ENCODE peak calls at places on chromosomes 1 and 21, in nine cellular contexts. R is activated CD4-positive, alpha-beta T cell treated with anti-CD3 and anti-CD28 coated beads, Interleukin-2, amount 10 ng/mL, durations not matched to agents 24 days and 14 days; F is NCI-H510A treated with DMSO at 0.1 percent for 48 hours; I is glutamatergic neuron; T is tibial artery; D is stromal cell of bone marrow; Y is bronchial epithelial cell; N is activated CD8-positive, alpha-beta memory T cell treated with anti-CD3 and anti-CD28 coated beads, Interleukin-2, amount 50 U/mL, for 4 hours; L is CD4-positive, CD25-positive, alpha-beta regulatory T cell. O is an unnamed sample.

GRCh38 chr1:91712981-91713841 is 172.7 kb downstream of the TGFBR3 start:
- DNase-seq in R (peak; percentile 85), F (no peak), I (no peak), T (peak; percentile 72), D (peak; percentile 87), Y (no peak), N (peak; percentile 32), L (peak; percentile 22), O (no peak)

GRCh38 chr1:96872757-96873156 is 151.2 kb downstream of the PTBP2 start:
- DNase-seq in R (no peak), F (no peak), I (no peak), T (no peak), D (no peak), Y (no peak), N (no peak), L (no peak), O (no peak)

GRCh38 chr1:79006564-79006963 is at the start of gene ADGRL4:
- DNase-seq in R (no peak), F (no peak), I (peak; percentile 47), T (peak; percentile 63), D (peak; percentile 29), Y (no peak), N (no peak), L (no peak), O (no peak)

GRCh38 chr1:207988326-207989005 is 77.5 kb upstream of the CD34 start:
- DNase-seq in R (no peak), F (no peak), I (no peak), T (no peak), D (no peak), Y (no peak), N (no peak), L (no peak), O (no peak)

GRCh38 chr1:44826375-44827196 is 16.5 kb downstream of the PTCH2 start:
- DNase-seq in R (no peak), F (no peak), I (peak; percentile 13), T (peak; percentile 87), D (no peak), Y (no peak), N (no peak), L (no peak), O (no peak)

GRCh38 chr1:38997034-38997900 is 6.2 kb downstream of the AKIRIN1 start:
- DNase-seq in R (no peak), F (no peak), I (no peak), T (no peak), D (no peak), Y (no peak), N (no peak), L (peak; percentile 71), O (no peak)

GRCh38 chr1:12177156-12177998 is 10.6 kb downstream of the TNFRSF1B start:
- DNase-seq in R (peak; percentile 75), F (no peak), I (no peak), T (no peak), D (no peak), Y (no peak), N (no peak), L (peak; percentile 59), O (no peak)

GRCh38 chr1:16905112-16905855 is 9.5 kb downstream of the RNU1-2 start:
- DNase-seq in R (peak; percentile 85), F (peak; percentile 98), I (no peak), T (peak; percentile 73), D (peak; percentile 52), Y (peak; percentile 93), N (no peak), L (no peak), O (peak; percentile 95)

GRCh38 chr1:1539310-1540014 is 962 bp downstream of the TMEM240 start:
- DNase-seq in R (no peak), F (peak; percentile 35), I (peak; percentile 62), T (no peak), D (no peak), Y (no peak), N (no peak), L (no peak), O (no peak)

GRCh38 chr21:23853796-23854379 is 1753.4 kb downstream of the MRPL39 start:
- DNase-seq in R (peak; percentile 70), F (peak; percentile 11), I (no peak), T (no peak), D (no peak), Y (peak; percentile 15), N (no peak), L (peak; percentile 55), O (no peak)

GRCh38 chr1:212651521-212651920 is 43.0 kb downstream of the ATF3 start:
- DNase-seq in R (no peak), F (no peak), I (no peak), T (no peak), D (peak; percentile 78), Y (no peak), N (no peak), L (no peak), O (no peak)

GRCh38 chr21:29295066-29295650 is 3.6 kb upstream of the BACH1 start:
- DNase-seq in R (peak; percentile 65), F (no peak), I (no peak), T (no peak), D (no peak), Y (no peak), N (peak; percentile 15), L (peak; percentile 86), O (no peak)

GRCh38 chr1:15429701-15430149 is 8.5 kb upstream of the CTRC start:
- DNase-seq in R (no peak), F (no peak), I (no peak), T (no peak), D (peak; percentile 52), Y (peak; percentile 80), N (no peak), L (no peak), O (no peak)

GRCh38 chr1:41843378-41843777 is 75.3 kb downstream of the HIVEP3 start:
- DNase-seq in R (no peak), F (no peak), I (no peak), T (no peak), D (peak; percentile 69), Y (peak; percentile 40), N (no peak), L (no peak), O (no peak)

GRCh38 chr1:225426395-225427248 is 1.2 kb downstream of the LBR start:
- DNase-seq in R (peak; percentile 81), F (peak; percentile 42), I (peak; percentile 45), T (no peak), D (no peak), Y (peak; percentile 50), N (peak; percentile 31), L (peak; percentile 68), O (no peak)

GRCh38 chr1:61452354-61452990 is 272.5 kb downstream of the TM2D1 start:
- DNase-seq in R (no peak), F (peak; percentile 39), I (no peak), T (no peak), D (no peak), Y (peak; percentile 10), N (no peak), L (no peak), O (no peak)

GRCh38 chr21:25080706-25081495 is 526.4 kb downstream of the MRPL39 start:
- DNase-seq in R (no peak), F (no peak), I (no peak), T (no peak), D (no peak), Y (no peak), N (no peak), L (no peak), O (no peak)

GRCh38 chr1:71081697-71082080 is 854 bp upstream of the ZRANB2 start:
- DNase-seq in R (peak; percentile 62), F (no peak), I (no peak), T (peak; percentile 68), D (no peak), Y (no peak), N (peak; percentile 15), L (no peak), O (no peak)

GRCh38 chr1:226988337-226988672 is 48.2 kb downstream of the COQ8A start:
- DNase-seq in R (no peak), F (peak; percentile 88), I (no peak), T (no peak), D (no peak), Y (peak; percentile 20), N (no peak), L (peak; percentile 65), O (no peak)

GRCh38 chr1:38045431-38046332 is 911 bp downstream of the POU3F1 start:
- DNase-seq in R (peak; percentile 68), F (peak; percentile 95), I (peak; percentile 70), T (no peak), D (no peak), Y (no peak), N (no peak), L (peak; percentile 22), O (no peak)

GRCh38 chr1:228445524-228445866 is 28.8 kb upstream of the TRIM17 start:
- DNase-seq in R (no peak), F (no peak), I (no peak), T (no peak), D (no peak), Y (no peak), N (no peak), L (no peak), O (no peak)

GRCh38 chr1:211641942-211642341 is 33.5 kb downstream of the NEK2 start:
- DNase-seq in R (no peak), F (no peak), I (no peak), T (no peak), D (no peak), Y (no peak), N (no peak), L (no peak), O (no peak)

GRCh38 chr1:150621497-150622113 is 7.8 kb downstream of the ENSA start:
- DNase-seq in R (peak; percentile 88), F (peak; percentile 37), I (peak; percentile 45), T (peak; percentile 79), D (no peak), Y (peak; percentile 46), N (peak; percentile 67), L (peak; percentile 83), O (no peak)

GRCh38 chr1:155063550-155064108 is at the start of gene EFNA4:
- DNase-seq in R (peak; percentile 96), F (peak; percentile 85), I (peak; percentile 77), T (peak; percentile 88), D (peak; percentile 58), Y (peak; percentile 82), N (peak; percentile 81), L (peak; percentile 93), O (no peak)

GRCh38 chr1:109732390-109732763 is 8.5 kb downstream of the GSTM3 start:
- DNase-seq in R (no peak), F (peak; percentile 43), I (no peak), T (no peak), D (no peak), Y (no peak), N (no peak), L (no peak), O (no peak)

GRCh38 chr1:22018583-22019559 is 17.4 kb downstream of the CELA3A start:
- DNase-seq in R (peak; percentile 92), F (no peak), I (peak; percentile 36), T (no peak), D (peak; percentile 96), Y (peak; percentile 97), N (peak; percentile 59), L (peak; percentile 94), O (no peak)

GRCh38 chr1:2132222-2133038 is 62.1 kb downstream of the FAAP20 start:
- DNase-seq in R (peak; percentile 71), F (no peak), I (no peak), T (peak; percentile 73), D (peak; percentile 55), Y (peak; percentile 75), N (peak; percentile 41), L (peak; percentile 13), O (no peak)

GRCh38 chr1:239909894-239910293 is 181.8 kb upstream of the FMN2 start:
- DNase-seq in R (no peak), F (no peak), I (no peak), T (no peak), D (peak; percentile 80), Y (peak; percentile 39), N (no peak), L (no peak), O (no peak)

GRCh38 chr1:33762099-33762830 is 101.6 kb upstream of the HMGB4 start:
- DNase-seq in R (no peak), F (no peak), I (no peak), T (no peak), D (peak; percentile 55), Y (no peak), N (no peak), L (no peak), O (no peak)

GRCh38 chr1:38336308-38336707 is 289.7 kb upstream of the POU3F1 start:
- DNase-seq in R (no peak), F (no peak), I (no peak), T (no peak), D (no peak), Y (no peak), N (no peak), L (no peak), O (no peak)

GRCh38 chr1:25771246-25772114 is 28.5 kb upstream of the SELENON start:
- DNase-seq in R (no peak), F (peak; percentile 24), I (peak; percentile 82), T (no peak), D (no peak), Y (no peak), N (no peak), L (no peak), O (no peak)

O was measured in keratinocyte.